ENCODE peak calls at places on chromosomes 7 and 10, in four cellular contexts. One of them, this sample, is unnamed.
A peak's percentile ranks its signal among the peaks of the same experiment; 100 is the strongest.

GRCh38 chr10:33496096-33496495 is 161.6 kb upstream of the NRP1 start:
- DNase-seq in AG10803: no peak
- DNase-seq in IMR-90: no peak
- DNase-seq in thoracic aorta: no peak
- DNase-seq in this sample: no peak

GRCh38 chr10:109939253-109939961 is 16.1 kb upstream of the XPNPEP1 start:
- DNase-seq in AG10803: peak; percentile 80
- DNase-seq in IMR-90: no peak
- DNase-seq in thoracic aorta: no peak
- DNase-seq in this sample: no peak

GRCh38 chr7:130683026-130683425 is 3.3 kb downstream of the TSGA13 start:
- DNase-seq in AG10803: peak; percentile 79
- DNase-seq in thoracic aorta: no peak
- DNase-seq in IMR-90: no peak
- DNase-seq in this sample: no peak

GRCh38 chr10:13201132-13201531 is 33.0 kb downstream of the UCMA start:
- DNase-seq in IMR-90: peak; percentile 75
- DNase-seq in thoracic aorta: no peak
- DNase-seq in AG10803: peak; percentile 8
- DNase-seq in this sample: no peak

GRCh38 chr7:101501351-101501750 is 127.7 kb downstream of the MYL10 start:
- DNase-seq in AG10803: no peak
- DNase-seq in IMR-90: no peak
- DNase-seq in thoracic aorta: no peak
- DNase-seq in this sample: no peak

GRCh38 chr7:50644114-50644513 is 78.9 kb upstream of the DDC start:
- DNase-seq in AG10803: no peak
- DNase-seq in IMR-90: no peak
- DNase-seq in thoracic aorta: no peak
- DNase-seq in this sample: no peak

GRCh38 chr10:91022924-91023707 is 102.2 kb upstream of the ANKRD1 start:
- DNase-seq in thoracic aorta: no peak
- DNase-seq in AG10803: no peak
- DNase-seq in IMR-90: no peak
- DNase-seq in this sample: no peak

GRCh38 chr10:131354380-131354779 is 42.9 kb upstream of the TCERG1L start:
- DNase-seq in thoracic aorta: no peak
- DNase-seq in IMR-90: no peak
- DNase-seq in AG10803: no peak
- DNase-seq in this sample: peak; percentile 23

GRCh38 chr7:151051108-151051507 is 2.8 kb downstream of the ASIC3 start:
- DNase-seq in IMR-90: peak; percentile 77
- DNase-seq in AG10803: peak; percentile 66
- DNase-seq in thoracic aorta: no peak
- DNase-seq in this sample: no peak

GRCh38 chr10:94546616-94547175 is 1.1 kb downstream of the HELLS start:
- DNase-seq in AG10803: peak; percentile 3
- DNase-seq in thoracic aorta: no peak
- DNase-seq in IMR-90: peak; percentile 12
- DNase-seq in this sample: no peak

GRCh38 chr10:78630944-78631838 is 437.6 kb upstream of the ZMIZ1 start:
- DNase-seq in IMR-90: peak; percentile 61
- DNase-seq in thoracic aorta: no peak
- DNase-seq in AG10803: peak; percentile 37
- DNase-seq in this sample: no peak

GRCh38 chr10:101052285-101052684 is 9.5 kb upstream of the KAZALD1 start:
- DNase-seq in thoracic aorta: no peak
- DNase-seq in AG10803: peak; percentile 85
- DNase-seq in IMR-90: peak; percentile 80
- DNase-seq in this sample: no peak

GRCh38 chr7:149285581-149285975 is 23.6 kb downstream of the ZNF783 start:
- DNase-seq in AG10803: peak; percentile 16
- DNase-seq in thoracic aorta: no peak
- DNase-seq in IMR-90: peak; percentile 11
- DNase-seq in this sample: no peak

GRCh38 chr10:16586358-16587138 is 64.9 kb upstream of the C1QL3 start:
- DNase-seq in thoracic aorta: no peak
- DNase-seq in AG10803: no peak
- DNase-seq in IMR-90: no peak
- DNase-seq in this sample: no peak

GRCh38 chr7:122597277-122597676 is 101.6 kb downstream of the RNF133 start:
- DNase-seq in thoracic aorta: no peak
- DNase-seq in IMR-90: no peak
- DNase-seq in AG10803: no peak
- DNase-seq in this sample: no peak

GRCh38 chr7:82810558-82811259 is 352.0 kb downstream of the PCLO start:
- DNase-seq in thoracic aorta: no peak
- DNase-seq in AG10803: peak; percentile 93
- DNase-seq in IMR-90: peak; percentile 83
- DNase-seq in this sample: no peak

GRCh38 chr7:112232212-112232978 is 25.9 kb downstream of the ZNF277 start:
- DNase-seq in IMR-90: no peak
- DNase-seq in AG10803: no peak
- DNase-seq in thoracic aorta: no peak
- DNase-seq in this sample: no peak

GRCh38 chr7:159040912-159041711 is 103.6 kb downstream of the VIPR2 start:
- DNase-seq in thoracic aorta: no peak
- DNase-seq in AG10803: no peak
- DNase-seq in IMR-90: no peak
- DNase-seq in this sample: no peak

GRCh38 chr10:9238041-9238440 is 1183.6 kb downstream of the GATA3 start:
- DNase-seq in AG10803: no peak
- DNase-seq in IMR-90: no peak
- DNase-seq in thoracic aorta: no peak
- DNase-seq in this sample: no peak
- H3K4me3 ChIP-seq in AG10803: no peak overlapping the region
- H3K4me3 ChIP-seq in IMR-90: no peak overlapping the region
- H3K4me3 ChIP-seq in thoracic aorta: no peak overlapping the region
- H3K4me3 ChIP-seq in this sample: no peak overlapping the region

DNA sequence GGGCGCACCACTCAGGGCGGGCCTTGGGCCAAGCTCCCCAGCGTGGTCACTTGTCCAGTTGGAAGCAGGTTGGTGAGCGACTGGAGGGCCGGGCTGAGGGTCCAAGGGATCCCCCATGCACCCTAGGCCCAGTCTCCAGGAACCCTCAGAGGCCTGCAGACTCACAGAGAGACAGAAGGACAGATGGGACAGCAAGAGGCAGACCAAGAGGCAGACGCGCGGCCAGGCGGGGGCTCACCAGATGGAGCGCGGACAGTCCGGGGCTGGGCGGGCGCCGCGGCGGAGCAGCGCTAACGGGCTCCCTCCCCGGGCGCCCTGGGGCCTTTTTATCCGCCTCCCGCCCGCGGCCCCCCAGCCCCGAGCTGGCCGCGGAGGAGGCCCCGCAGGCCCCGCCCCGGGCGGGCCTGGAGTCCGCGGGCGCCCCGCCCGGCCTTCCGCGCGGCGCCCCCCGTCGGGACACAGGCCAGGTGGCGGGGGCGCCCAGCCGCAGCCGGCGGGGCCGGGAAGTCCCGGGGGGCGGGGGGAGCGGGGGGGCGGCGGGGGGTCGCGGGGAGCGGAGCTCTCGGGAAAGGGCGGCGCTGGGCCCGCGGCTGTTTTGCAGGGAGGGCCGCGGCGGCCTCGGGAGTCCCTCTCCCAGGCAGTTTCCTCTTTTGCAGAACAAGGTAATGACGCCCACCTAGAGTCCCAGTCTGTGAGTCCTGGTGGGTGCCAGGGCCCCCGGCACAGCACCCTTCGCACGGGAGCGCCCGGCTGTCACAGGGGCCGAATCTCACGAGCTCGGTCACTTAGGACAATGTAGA is at the start of gene LOXL4:
- DNase-seq in thoracic aorta: no peak
- DNase-seq in AG10803: peak; percentile 54
- DNase-seq in IMR-90: no peak
- DNase-seq in this sample: peak; percentile 35
- H3K4me3 ChIP-seq in thoracic aorta: peak within 1 kb of the TSS; percentile 76
- H3K4me3 ChIP-seq in AG10803: peak within 1 kb of the TSS; percentile 72
- H3K4me3 ChIP-seq in IMR-90: peak within 1 kb of the TSS; percentile 42
- H3K4me3 ChIP-seq in this sample: peak within 1 kb of the TSS; percentile 51

DNA sequence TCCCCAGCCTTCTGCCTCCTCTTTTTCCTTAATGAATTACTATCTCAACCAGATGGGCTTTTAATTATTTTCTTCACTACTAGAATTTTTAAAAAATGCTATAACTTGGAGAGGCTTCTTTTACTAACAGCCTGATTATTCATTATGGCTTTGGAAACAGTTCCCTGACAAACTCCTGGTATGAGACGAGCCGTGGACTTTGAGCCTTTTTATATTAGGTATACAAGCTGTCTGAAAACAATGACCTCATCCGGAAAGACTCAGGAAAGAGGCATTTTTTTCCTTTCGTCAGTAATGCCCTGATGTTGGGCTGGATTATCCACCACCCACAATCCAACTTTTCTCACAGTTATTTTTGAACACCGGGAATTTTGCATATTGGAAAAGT is 26.7 kb upstream of the ABLIM1 start:
- DNase-seq in AG10803: peak; percentile 69
- DNase-seq in thoracic aorta: no peak
- DNase-seq in IMR-90: peak; percentile 85
- DNase-seq in this sample: peak; percentile 70
- H3K4me3 ChIP-seq in AG10803: no peak overlapping the region
- H3K4me3 ChIP-seq in thoracic aorta: peak overlapping the region; percentile 39
- H3K4me3 ChIP-seq in IMR-90: no peak overlapping the region
- H3K4me3 ChIP-seq in this sample: no peak overlapping the region

GRCh38 chr10:133309111-133309719 is 501 bp downstream of the ZNF511 start:
- DNase-seq in thoracic aorta: peak; percentile 68
- DNase-seq in AG10803: peak; percentile 88
- DNase-seq in IMR-90: peak; percentile 85
- DNase-seq in this sample: peak; percentile 97

GRCh38 chr10:133306941-133307379 is 1.7 kb downstream of the TUBGCP2 start:
- DNase-seq in thoracic aorta: no peak
- DNase-seq in AG10803: no peak
- DNase-seq in IMR-90: no peak
- DNase-seq in this sample: no peak

GRCh38 chr10:133308431-133309110 is at the start of the genes TUBGCP2 and ZNF511:
- DNase-seq in thoracic aorta: peak; percentile 45
- DNase-seq in IMR-90: peak; percentile 79
- DNase-seq in AG10803: peak; percentile 84
- DNase-seq in this sample: peak; percentile 87

GRCh38 chr10:133306097-133306476 is 2.6 kb downstream of the TUBGCP2 start:
- DNase-seq in AG10803: no peak
- DNase-seq in thoracic aorta: no peak
- DNase-seq in IMR-90: no peak
- DNase-seq in this sample: no peak

DNA sequence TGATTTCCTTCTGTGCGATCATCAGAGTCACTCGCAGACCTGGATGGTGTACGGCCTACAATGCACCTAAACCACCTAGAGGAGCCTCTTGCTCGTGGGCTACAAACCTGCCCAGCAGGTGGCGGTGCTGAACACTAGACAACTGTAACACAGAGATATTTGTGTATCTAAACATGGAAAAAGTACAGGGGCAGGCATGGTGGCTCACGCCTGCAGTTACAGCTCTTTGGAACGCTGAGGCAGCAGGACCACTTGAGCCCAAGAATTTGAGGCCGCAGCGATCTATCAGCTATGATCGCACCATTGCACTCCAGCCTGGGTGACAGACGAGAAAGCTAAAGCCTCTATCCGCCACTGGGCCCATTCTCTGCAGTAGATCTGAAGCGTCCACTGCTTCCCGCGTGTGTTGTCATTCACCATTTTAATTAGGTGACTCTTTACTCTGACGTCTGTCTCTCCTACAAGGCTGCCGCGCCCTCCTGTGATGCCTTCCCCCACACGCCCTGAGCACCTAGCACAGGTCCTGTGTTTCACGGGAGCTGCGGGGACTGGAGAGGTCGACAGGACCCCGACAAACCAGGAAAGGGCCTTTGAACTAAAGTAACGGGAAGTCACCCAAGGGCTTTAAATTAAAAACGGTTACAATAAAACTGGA is 769 bp downstream of the TUBGCP2 start:
- DNase-seq in thoracic aorta: no peak
- DNase-seq in AG10803: peak; percentile 54
- DNase-seq in IMR-90: peak; percentile 58
- DNase-seq in this sample: peak; percentile 91
- H3K4me3 ChIP-seq in thoracic aorta: peak overlapping the region; percentile 85
- H3K4me3 ChIP-seq in AG10803: peak overlapping the region; percentile 92
- H3K4me3 ChIP-seq in IMR-90: peak overlapping the region; percentile 67
- H3K4me3 ChIP-seq in this sample: peak overlapping the region; percentile 99

GRCh38 chr7:23472046-23472445 is 1.8 kb upstream of the IGF2BP3 start:
- DNase-seq in IMR-90: no peak
- DNase-seq in AG10803: no peak
- DNase-seq in thoracic aorta: no peak
- DNase-seq in this sample: no peak
- H3K4me3 ChIP-seq in IMR-90: peak overlapping the region; percentile 8
- H3K4me3 ChIP-seq in AG10803: no peak overlapping the region
- H3K4me3 ChIP-seq in thoracic aorta: no peak overlapping the region
- H3K4me3 ChIP-seq in this sample: peak overlapping the region; percentile 84

This sample was measured in Caco-2.